ENCODE peak calls at places on chromosomes 12 and 14, in six cellular contexts. One of them, this sample, is unnamed.

GRCh38 chr12:105214670-105215375 is 21.2 kb downstream of the APPL2 start:
- DNase-seq in uterus: no peak
- DNase-seq in brain microvascular endothelial cell: no peak
- DNase-seq in psoas muscle: no peak
- DNase-seq in nephron progenitor cell: no peak
- DNase-seq in choroid plexus epithelial cell: no peak
- DNase-seq in this sample: no peak

GRCh38 chr12:62934799-62935674 is at the start of gene PPM1H:
- DNase-seq in psoas muscle: peak; percentile 58
- DNase-seq in brain microvascular endothelial cell: peak; percentile 29
- DNase-seq in choroid plexus epithelial cell: peak; percentile 41
- DNase-seq in nephron progenitor cell: peak; percentile 87
- DNase-seq in uterus: peak; percentile 38
- DNase-seq in this sample: peak; percentile 76

GRCh38 chr12:6635375-6635855 is 344 bp downstream of the LPAR5 start:
- DNase-seq in nephron progenitor cell: no peak
- DNase-seq in psoas muscle: no peak
- DNase-seq in brain microvascular endothelial cell: no peak
- DNase-seq in choroid plexus epithelial cell: peak; percentile 28
- DNase-seq in uterus: no peak
- DNase-seq in this sample: no peak

GRCh38 chr12:75409833-75410232 is 18.9 kb downstream of the GLIPR1L2 start:
- DNase-seq in uterus: no peak
- DNase-seq in brain microvascular endothelial cell: no peak
- DNase-seq in nephron progenitor cell: no peak
- DNase-seq in psoas muscle: no peak
- DNase-seq in choroid plexus epithelial cell: no peak
- DNase-seq in this sample: no peak

GRCh38 chr14:99382781-99383456 is 97.7 kb downstream of the SETD3 start:
- DNase-seq in nephron progenitor cell: no peak
- DNase-seq in psoas muscle: no peak
- DNase-seq in choroid plexus epithelial cell: peak; percentile 78
- DNase-seq in brain microvascular endothelial cell: peak; percentile 72
- DNase-seq in uterus: no peak
- DNase-seq in this sample: no peak

GRCh38 chr14:89187501-89187900 is 229.5 kb downstream of the FOXN3 start:
- DNase-seq in nephron progenitor cell: no peak
- DNase-seq in brain microvascular endothelial cell: no peak
- DNase-seq in psoas muscle: no peak
- DNase-seq in uterus: no peak
- DNase-seq in choroid plexus epithelial cell: no peak
- DNase-seq in this sample: no peak

GRCh38 chr14:27366596-27366995 is 768.8 kb upstream of the NOVA1 start:
- DNase-seq in psoas muscle: no peak
- DNase-seq in nephron progenitor cell: no peak
- DNase-seq in uterus: no peak
- DNase-seq in choroid plexus epithelial cell: no peak
- DNase-seq in brain microvascular endothelial cell: no peak
- DNase-seq in this sample: no peak

GRCh38 chr14:37157987-37158386 is 14.4 kb downstream of the SLC25A21 start:
- DNase-seq in brain microvascular endothelial cell: no peak
- DNase-seq in choroid plexus epithelial cell: no peak
- DNase-seq in psoas muscle: no peak
- DNase-seq in uterus: no peak
- DNase-seq in nephron progenitor cell: no peak
- DNase-seq in this sample: no peak

GRCh38 chr14:54606178-54606577 is 39.2 kb downstream of the SAMD4A start:
- DNase-seq in psoas muscle: no peak
- DNase-seq in uterus: no peak
- DNase-seq in brain microvascular endothelial cell: no peak
- DNase-seq in nephron progenitor cell: no peak
- DNase-seq in choroid plexus epithelial cell: no peak
- DNase-seq in this sample: no peak

GRCh38 chr12:31431721-31432120 is 105.8 kb upstream of the SINHCAF start:
- DNase-seq in uterus: no peak
- DNase-seq in brain microvascular endothelial cell: peak; percentile 8
- DNase-seq in choroid plexus epithelial cell: peak; percentile 60
- DNase-seq in psoas muscle: no peak
- DNase-seq in nephron progenitor cell: no peak
- DNase-seq in this sample: no peak

GRCh38 chr12:58917699-58918334 is 2.5 kb downstream of the LRIG3 start:
- DNase-seq in uterus: no peak
- DNase-seq in brain microvascular endothelial cell: peak; percentile 31
- DNase-seq in choroid plexus epithelial cell: peak; percentile 52
- DNase-seq in nephron progenitor cell: no peak
- DNase-seq in psoas muscle: no peak
- DNase-seq in this sample: no peak

GRCh38 chr12:54941659-54942058 is 42.9 kb downstream of the TESPA1 start:
- DNase-seq in psoas muscle: no peak
- DNase-seq in nephron progenitor cell: no peak
- DNase-seq in choroid plexus epithelial cell: no peak
- DNase-seq in brain microvascular endothelial cell: no peak
- DNase-seq in uterus: no peak
- DNase-seq in this sample: no peak

GRCh38 chr14:101361044-101361443 is 200.3 kb upstream of the DIO3 start:
- DNase-seq in uterus: peak; percentile 73
- DNase-seq in nephron progenitor cell: no peak
- DNase-seq in choroid plexus epithelial cell: no peak
- DNase-seq in brain microvascular endothelial cell: no peak
- DNase-seq in psoas muscle: peak; percentile 38
- DNase-seq in this sample: peak; percentile 69

GRCh38 chr12:110262442-110263388 is 18.3 kb upstream of the ATP2A2 start:
- DNase-seq in brain microvascular endothelial cell: no peak
- DNase-seq in uterus: no peak
- DNase-seq in psoas muscle: no peak
- DNase-seq in nephron progenitor cell: no peak
- DNase-seq in choroid plexus epithelial cell: peak; percentile 67
- DNase-seq in this sample: no peak

GRCh38 chr14:101707285-101707842 is 54.1 kb upstream of the PPP2R5C start:
- DNase-seq in uterus: peak; percentile 60
- DNase-seq in choroid plexus epithelial cell: peak; percentile 94
- DNase-seq in nephron progenitor cell: peak; percentile 51
- DNase-seq in psoas muscle: no peak
- DNase-seq in brain microvascular endothelial cell: peak; percentile 66
- DNase-seq in this sample: no peak

GRCh38 chr12:34299802-34300193 is 277.5 kb downstream of the ALG10 start:
- DNase-seq in nephron progenitor cell: no peak
- DNase-seq in uterus: no peak
- DNase-seq in choroid plexus epithelial cell: no peak
- DNase-seq in brain microvascular endothelial cell: no peak
- DNase-seq in psoas muscle: peak; percentile 2
- DNase-seq in this sample: no peak

GRCh38 chr12:42234970-42235369 is 3.1 kb downstream of the YAF2 start:
- DNase-seq in psoas muscle: no peak
- DNase-seq in choroid plexus epithelial cell: peak; percentile 23
- DNase-seq in nephron progenitor cell: no peak
- DNase-seq in brain microvascular endothelial cell: no peak
- DNase-seq in uterus: peak; percentile 51
- DNase-seq in this sample: no peak

GRCh38 chr14:96413526-96413925 is 21.6 kb downstream of the AK7 start:
- DNase-seq in nephron progenitor cell: no peak
- DNase-seq in brain microvascular endothelial cell: no peak
- DNase-seq in choroid plexus epithelial cell: no peak
- DNase-seq in psoas muscle: no peak
- DNase-seq in uterus: no peak
- DNase-seq in this sample: no peak

GRCh38 chr14:99687284-99688209 is 3.4 kb downstream of the CYP46A1 start:
- DNase-seq in psoas muscle: no peak
- DNase-seq in choroid plexus epithelial cell: no peak
- DNase-seq in nephron progenitor cell: peak; percentile 56
- DNase-seq in uterus: no peak
- DNase-seq in brain microvascular endothelial cell: no peak
- DNase-seq in this sample: no peak

GRCh38 chr14:54102530-54102929 is 145.9 kb upstream of the BMP4 start:
- DNase-seq in choroid plexus epithelial cell: no peak
- DNase-seq in brain microvascular endothelial cell: no peak
- DNase-seq in nephron progenitor cell: no peak
- DNase-seq in uterus: no peak
- DNase-seq in psoas muscle: no peak
- DNase-seq in this sample: no peak

GRCh38 chr14:89844508-89844907 is 110.0 kb downstream of the EFCAB11 start:
- DNase-seq in brain microvascular endothelial cell: no peak
- DNase-seq in psoas muscle: no peak
- DNase-seq in uterus: no peak
- DNase-seq in nephron progenitor cell: no peak
- DNase-seq in choroid plexus epithelial cell: no peak
- DNase-seq in this sample: no peak

GRCh38 chr12:12357697-12358476 is 1.0 kb downstream of the BORCS5 start:
- DNase-seq in uterus: no peak
- DNase-seq in nephron progenitor cell: no peak
- DNase-seq in brain microvascular endothelial cell: peak; percentile 22
- DNase-seq in psoas muscle: no peak
- DNase-seq in choroid plexus epithelial cell: no peak
- DNase-seq in this sample: no peak

GRCh38 chr12:116142936-116143882 is 134.3 kb downstream of the MED13L start:
- DNase-seq in choroid plexus epithelial cell: peak; percentile 83
- DNase-seq in uterus: no peak
- DNase-seq in brain microvascular endothelial cell: peak; percentile 83
- DNase-seq in psoas muscle: no peak
- DNase-seq in nephron progenitor cell: no peak
- DNase-seq in this sample: no peak

GRCh38 chr12:98449601-98450000 is 65.8 kb upstream of the TMPO start:
- DNase-seq in choroid plexus epithelial cell: no peak
- DNase-seq in nephron progenitor cell: no peak
- DNase-seq in psoas muscle: no peak
- DNase-seq in brain microvascular endothelial cell: no peak
- DNase-seq in uterus: no peak
- DNase-seq in this sample: no peak

GRCh38 chr12:124002021-124002640 is 29.1 kb downstream of the ZNF664 start:
- DNase-seq in uterus: no peak
- DNase-seq in choroid plexus epithelial cell: peak; percentile 69
- DNase-seq in brain microvascular endothelial cell: no peak
- DNase-seq in nephron progenitor cell: no peak
- DNase-seq in psoas muscle: no peak
- DNase-seq in this sample: peak; percentile 17

GRCh38 chr12:124762791-124763593 is 100.7 kb downstream of the SCARB1 start:
- DNase-seq in psoas muscle: no peak
- DNase-seq in uterus: no peak
- DNase-seq in nephron progenitor cell: no peak
- DNase-seq in choroid plexus epithelial cell: no peak
- DNase-seq in brain microvascular endothelial cell: no peak
- DNase-seq in this sample: no peak

GRCh38 chr14:53953002-53953827 is 3.4 kb downstream of the BMP4 start:
- DNase-seq in nephron progenitor cell: peak; percentile 90
- DNase-seq in brain microvascular endothelial cell: peak; percentile 49
- DNase-seq in uterus: peak; percentile 79
- DNase-seq in choroid plexus epithelial cell: peak; percentile 52
- DNase-seq in psoas muscle: peak; percentile 88
- DNase-seq in this sample: peak; percentile 91

GRCh38 chr14:101578489-101578888 is 17.2 kb downstream of the DIO3 start:
- DNase-seq in choroid plexus epithelial cell: no peak
- DNase-seq in uterus: no peak
- DNase-seq in brain microvascular endothelial cell: no peak
- DNase-seq in nephron progenitor cell: no peak
- DNase-seq in psoas muscle: no peak
- DNase-seq in this sample: no peak

GRCh38 chr14:35332517-35333346 is 40.5 kb downstream of the PSMA6 start:
- DNase-seq in choroid plexus epithelial cell: no peak
- DNase-seq in psoas muscle: no peak
- DNase-seq in nephron progenitor cell: no peak
- DNase-seq in brain microvascular endothelial cell: no peak
- DNase-seq in uterus: no peak
- DNase-seq in this sample: no peak

GRCh38 chr14:75578786-75579781 is 664 bp downstream of the FLVCR2 start:
- DNase-seq in choroid plexus epithelial cell: peak; percentile 29
- DNase-seq in brain microvascular endothelial cell: peak; percentile 27
- DNase-seq in nephron progenitor cell: no peak
- DNase-seq in psoas muscle: peak; percentile 18
- DNase-seq in uterus: no peak
- DNase-seq in this sample: peak; percentile 78
- TF ChIP-seq CTCF in choroid plexus epithelial cell: peak; percentile 24
- TF ChIP-seq CTCF in brain microvascular endothelial cell: peak; percentile 59
- TF ChIP-seq CTCF in nephron progenitor cell: no peak
- TF ChIP-seq CTCF in psoas muscle: peak; percentile 19
- TF ChIP-seq CTCF in uterus: peak; percentile 20
- TF ChIP-seq CTCF in this sample: peak; percentile 27

DNA sequence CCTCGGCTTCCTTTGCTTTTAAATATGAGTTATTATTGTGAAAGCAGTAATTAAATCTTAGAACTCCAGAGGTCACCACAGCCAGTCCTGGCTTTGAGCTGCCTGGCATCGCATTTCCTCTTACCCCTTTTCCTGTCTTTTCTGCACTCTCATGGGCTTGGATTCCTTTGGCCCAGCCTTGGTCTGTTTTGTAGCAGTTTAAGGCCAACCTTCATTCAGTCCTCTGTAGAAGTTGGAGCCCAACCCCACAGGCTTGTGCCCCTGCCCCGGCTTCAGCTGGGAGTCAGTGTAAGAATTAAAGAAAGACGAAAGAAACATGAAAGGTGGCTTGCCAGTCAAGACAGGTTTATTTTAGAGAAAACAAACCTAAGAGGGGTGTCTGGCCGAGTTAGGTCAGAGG is 14.6 kb upstream of the KRT86 start:
- DNase-seq in nephron progenitor cell: no peak
- DNase-seq in uterus: no peak
- DNase-seq in psoas muscle: no peak
- DNase-seq in brain microvascular endothelial cell: no peak
- DNase-seq in choroid plexus epithelial cell: no peak
- DNase-seq in this sample: no peak
- TF ChIP-seq CTCF in nephron progenitor cell: no peak
- TF ChIP-seq CTCF in uterus: no peak
- TF ChIP-seq CTCF in psoas muscle: no peak
- TF ChIP-seq CTCF in brain microvascular endothelial cell: no peak
- TF ChIP-seq CTCF in choroid plexus epithelial cell: no peak
- TF ChIP-seq CTCF in this sample: no peak

GRCh38 chr12:10365716-10366433 is 24.0 kb downstream of the KLRK1 start:
- DNase-seq in brain microvascular endothelial cell: no peak
- DNase-seq in psoas muscle: no peak
- DNase-seq in choroid plexus epithelial cell: peak; percentile 52
- DNase-seq in uterus: no peak
- DNase-seq in nephron progenitor cell: no peak
- DNase-seq in this sample: no peak
- TF ChIP-seq CTCF in brain microvascular endothelial cell: peak; percentile 54
- TF ChIP-seq CTCF in psoas muscle: peak; percentile 13
- TF ChIP-seq CTCF in choroid plexus epithelial cell: peak; percentile 51
- TF ChIP-seq CTCF in uterus: no peak
- TF ChIP-seq CTCF in nephron progenitor cell: no peak
- TF ChIP-seq CTCF in this sample: no peak

DNA sequence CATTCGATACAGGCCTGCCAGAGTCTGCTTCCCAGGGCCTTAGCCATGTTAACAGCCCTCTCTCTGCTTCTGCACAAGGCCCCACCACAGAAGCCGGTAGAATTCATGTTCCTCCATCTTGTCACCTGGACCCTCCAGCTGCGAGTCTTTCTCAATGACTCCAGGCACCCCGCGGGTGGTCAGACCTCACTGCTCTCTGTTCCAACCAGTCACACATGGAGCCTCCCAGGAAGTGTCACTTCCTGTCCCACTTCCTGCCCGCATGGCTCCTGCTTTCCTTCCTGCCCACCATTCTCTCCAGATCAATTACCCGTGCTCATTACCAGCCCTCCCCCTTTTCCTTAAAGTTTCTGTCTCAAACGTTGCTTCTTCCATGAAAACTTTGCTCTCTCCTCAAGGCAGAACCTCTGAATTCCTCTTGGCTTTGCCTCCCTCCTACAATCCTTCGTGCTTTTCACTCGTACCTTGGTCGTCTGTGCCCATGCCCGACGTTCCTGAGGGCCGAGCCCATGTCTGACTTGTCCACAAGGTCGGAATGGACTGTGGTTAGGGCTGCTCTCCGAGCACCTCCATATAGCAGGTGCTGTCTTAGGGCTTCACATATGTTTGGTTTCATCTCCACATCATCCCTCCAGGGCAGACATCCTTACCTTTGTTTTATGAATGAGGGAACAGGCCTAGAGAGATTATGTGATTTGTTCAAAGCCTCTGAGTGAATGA is 172.1 kb downstream of the TSPAN9 start:
- DNase-seq in psoas muscle: no peak
- DNase-seq in nephron progenitor cell: no peak
- DNase-seq in choroid plexus epithelial cell: no peak
- DNase-seq in uterus: no peak
- DNase-seq in brain microvascular endothelial cell: no peak
- DNase-seq in this sample: no peak
- TF ChIP-seq CTCF in psoas muscle: no peak
- TF ChIP-seq CTCF in nephron progenitor cell: no peak
- TF ChIP-seq CTCF in choroid plexus epithelial cell: no peak
- TF ChIP-seq CTCF in uterus: no peak
- TF ChIP-seq CTCF in brain microvascular endothelial cell: no peak
- TF ChIP-seq CTCF in this sample: no peak

This sample was measured in coronary artery.